ENCODE peak calls at places on chromosomes 11 and 22, in six cellular contexts. O is B cell, G is kidney, P is fibroblast of lung, A is AG09309, J is IMR-90. B is an unnamed sample.

GRCh38 chr22:17422736-17423343 is 53.6 kb downstream of the CECR2 start:
- DNase-seq in J (no peak), G (no peak), O (no peak), A (no peak), P (no peak), B (no peak)

GRCh38 chr22:26068571-26068970 is 100.7 kb upstream of the SEZ6L start:
- DNase-seq in O (no peak), P (no peak), A (no peak), J (no peak), G (no peak), B (no peak)

GRCh38 chr22:36321797-36322601 is 65.8 kb downstream of the MYH9 start:
- DNase-seq in G (peak; percentile 73), O (no peak), J (no peak), P (no peak), A (no peak), B (no peak)

GRCh38 chr11:65445604-65446445 is 23.2 kb downstream of the NEAT1 start:
- DNase-seq in J (peak; percentile 37), A (peak; percentile 20), G (peak; percentile 66), P (peak; percentile 58), O (no peak), B (peak; percentile 49)

GRCh38 chr11:44609783-44610155 is 44.3 kb downstream of the CD82 start:
- DNase-seq in A (no peak), J (no peak), P (no peak), O (no peak), G (no peak), B (no peak)

GRCh38 chr11:43341159-43341558 is 17.6 kb upstream of the TTC17 start:
- DNase-seq in A (no peak), G (no peak), P (no peak), J (no peak), O (no peak), B (no peak)

GRCh38 chr11:56819916-56820315 is 71.4 kb upstream of the OR9G4 start:
- DNase-seq in O (no peak), P (peak; percentile 17), J (no peak), G (no peak), A (no peak), B (no peak)

GRCh38 chr11:11244470-11245080 is 108.5 kb downstream of the CSNK2A3 start:
- DNase-seq in A (no peak), J (no peak), O (no peak), P (no peak), G (no peak), B (no peak)

GRCh38 chr22:19626042-19626560 is 88.2 kb upstream of the SEPTIN5 start:
- DNase-seq in P (no peak), G (no peak), O (no peak), J (no peak), A (no peak), B (no peak)

GRCh38 chr11:17828311-17828751 is 93.8 kb downstream of the KCNC1 start:
- DNase-seq in P (peak; percentile 77), J (peak; percentile 59), O (no peak), A (no peak), G (peak; percentile 88), B (no peak)

GRCh38 chr11:95832763-95833162 is 42.5 kb downstream of the CEP57 start:
- DNase-seq in G (no peak), A (no peak), O (no peak), J (peak; percentile 97), P (peak; percentile 88), B (no peak)

GRCh38 chr22:27408068-27408467 is 393.5 kb downstream of the MN1 start:
- DNase-seq in P (no peak), G (no peak), A (no peak), J (no peak), O (no peak), B (no peak)

GRCh38 chr22:40332319-40332781 is 13.9 kb upstream of the ADSL start:
- DNase-seq in P (peak; percentile 76), O (no peak), G (no peak), A (no peak), J (peak; percentile 81), B (no peak)

GRCh38 chr22:36068776-36069344 is 40.2 kb upstream of the RBFOX2 start:
- DNase-seq in P (no peak), A (no peak), G (no peak), O (no peak), J (peak; percentile 29), B (no peak)

GRCh38 chr11:73195191-73196007 is 22.7 kb upstream of the P2RY2 start:
- DNase-seq in J (no peak), G (peak; percentile 48), P (peak; percentile 25), A (no peak), O (no peak), B (peak; percentile 89)

GRCh38 chr22:45757068-45757467 is 85.4 kb downstream of the ATXN10 start:
- DNase-seq in O (no peak), A (no peak), G (peak; percentile 74), J (peak; percentile 14), P (peak; percentile 59), B (no peak)

GRCh38 chr11:72378704-72379383 is 55.5 kb downstream of the CLPB start:
- DNase-seq in P (peak; percentile 54), A (peak; percentile 18), O (no peak), J (peak; percentile 48), G (no peak), B (no peak)

GRCh38 chr11:37657645-37658044 is 1059.6 kb upstream of the RAG2 start:
- DNase-seq in O (no peak), A (no peak), J (peak; percentile 25), G (no peak), P (peak; percentile 47), B (peak; percentile 36)
- TF ChIP-seq CTCF in O (no peak), A (peak; percentile 13), J (peak; percentile 56), G (no peak), P (no peak), B (peak; percentile 37)

GRCh38 chr11:1734571-1735081 is 15.8 kb downstream of the IFITM10 start:
- DNase-seq in P (no peak), J (no peak), O (no peak), G (no peak), A (no peak), B (no peak)

GRCh38 chr11:1738380-1738779 is 12.0 kb downstream of the IFITM10 start:
- DNase-seq in O (no peak), P (no peak), G (no peak), A (no peak), J (no peak), B (no peak)

GRCh38 chr11:1735271-1735670 is 15.1 kb downstream of the IFITM10 start:
- DNase-seq in O (no peak), G (no peak), P (no peak), A (no peak), J (no peak), B (no peak)

GRCh38 chr11:1737080-1737757 is 13.2 kb downstream of the IFITM10 start:
- DNase-seq in P (no peak), J (no peak), O (no peak), A (no peak), G (no peak), B (no peak)

DNA sequence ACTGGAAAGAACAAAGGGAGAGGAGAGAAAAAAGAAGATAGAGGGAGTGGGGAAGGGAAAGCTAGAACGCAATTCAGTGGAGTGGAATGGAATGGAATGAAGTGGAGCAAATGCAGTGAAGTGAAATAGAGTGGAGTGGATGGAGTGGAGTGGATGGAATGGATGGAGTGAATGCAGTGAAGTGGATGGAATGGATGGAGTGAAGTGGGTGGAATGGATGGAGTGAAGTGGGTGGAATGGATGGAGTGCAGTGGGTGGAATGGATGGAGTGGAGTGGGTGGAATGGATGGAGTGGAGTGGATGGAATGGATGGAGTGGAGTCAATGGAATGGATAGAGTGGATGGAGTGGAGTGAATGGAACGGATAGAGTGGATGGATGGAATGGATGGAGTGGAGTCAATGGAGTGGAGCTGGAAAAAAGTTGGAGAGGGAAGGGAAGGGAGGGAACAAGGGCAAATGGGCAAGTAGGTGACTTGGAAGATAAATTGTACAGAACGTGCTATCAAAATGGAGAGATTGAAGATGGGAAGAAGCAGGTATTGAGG is 13.9 kb downstream of the IFITM10 start:
- DNase-seq in O (no peak), P (peak; percentile 39), G (no peak), J (no peak), A (no peak), B (no peak)
- TF ChIP-seq CTCF in O (no peak), P (no peak), G (no peak), J (no peak), A (no peak), B (no peak)

GRCh38 chr22:39013923-39014722 is at the start of gene APOBEC3C:
- DNase-seq in P (peak; percentile 91), A (peak; percentile 63), J (peak; percentile 90), G (peak; percentile 91), O (peak; percentile 79), B (peak; percentile 88)
- TF ChIP-seq CTCF in P (no peak), A (peak; percentile 12), J (peak; percentile 29), G (no peak), O (peak; percentile 23), B (no peak)

GRCh38 chr11:32154275-32154674 is 63.4 kb downstream of the RCN1 start:
- DNase-seq in O (no peak), A (peak; percentile 1), J (peak; percentile 22), P (peak; percentile 40), G (no peak), B (peak; percentile 46)
- TF ChIP-seq CTCF in O (no peak), A (peak; percentile 39), J (peak; percentile 29), P (peak; percentile 10), G (no peak), B (peak; percentile 37)

DNA sequence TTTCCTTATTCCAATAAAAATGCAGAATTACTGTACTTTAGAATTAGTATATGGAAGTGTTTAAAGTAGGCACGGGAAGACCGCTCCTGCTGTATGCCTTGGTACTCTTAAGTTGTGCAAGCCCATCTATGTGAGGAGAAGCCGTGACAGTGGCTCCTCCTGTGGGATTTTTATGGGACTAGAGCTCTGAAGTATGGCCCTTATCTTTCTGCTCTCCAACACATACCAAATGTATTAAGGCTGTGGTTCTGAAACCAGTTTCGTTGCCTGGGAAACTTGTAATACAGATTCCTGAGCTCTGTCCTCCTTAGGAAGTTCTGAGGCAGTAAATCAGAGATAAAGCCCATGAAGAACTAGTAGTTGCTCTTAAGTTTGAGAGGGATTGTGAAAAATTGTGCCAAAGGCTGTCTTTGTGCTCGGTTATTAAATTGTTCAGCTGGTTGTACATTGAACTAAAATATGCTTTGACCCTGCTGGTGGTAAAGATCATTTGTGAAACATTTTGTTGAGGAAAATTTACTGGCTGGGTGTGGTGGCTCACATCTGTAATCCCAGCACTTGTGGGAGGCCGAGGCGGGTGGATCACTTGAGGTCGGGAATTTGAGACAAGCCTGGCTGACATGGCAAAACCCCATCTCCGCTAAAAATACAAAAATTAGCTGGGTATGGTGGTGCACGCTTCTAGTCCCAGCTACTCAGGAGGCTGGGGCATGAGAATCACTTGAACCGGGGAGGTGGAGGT is 29.3 kb downstream of the RTN3 start:
- DNase-seq in O (no peak), A (peak; percentile 96), G (no peak), J (peak; percentile 83), P (peak; percentile 89), B (no peak)
- TF ChIP-seq CTCF in O (no peak), A (peak; percentile 38), G (no peak), J (peak; percentile 44), P (no peak), B (no peak)

GRCh38 chr11:15988693-15989231 is 367.6 kb downstream of the SOX6 start:
- DNase-seq in A (no peak), G (no peak), P (no peak), J (no peak), O (no peak), B (peak; percentile 11)
- TF ChIP-seq CTCF in A (peak; percentile 3), G (no peak), P (no peak), J (no peak), O (no peak), B (peak; percentile 7)